ENCODE peak calls at places on chromosomes 13 and 19, in eight cellular contexts. One of them, this sample, is unnamed.

GRCh38 chr19:48741222-48741999 is 1.0 kb upstream of the RASIP1 start:
- DNase-seq in osteocyte: no peak
- DNase-seq in AG20443: peak; percentile 50
- DNase-seq in pancreas: peak; percentile 88
- DNase-seq in omental fat pad: no peak
- DNase-seq in activated naive CD8-positive, alpha-beta T cell treated with anti-CD3 and anti-CD28 coated beads, Interleukin-2, amount 50 U/mL, for 24 hours: peak; percentile 59
- DNase-seq in sciatic nerve: no peak
- DNase-seq in stimulated activated naive CD8-positive, alpha-beta T cell treated with anti-CD3 and anti-CD28 coated beads, Interleukin-15, Interleukin-2, amounts not matched to agents 100 U/mL and 50 U/mL, for 24 hours: peak; percentile 65
- DNase-seq in this sample: no peak

GRCh38 chr19:6577410-6578125 is 13.4 kb downstream of the CD70 start:
- DNase-seq in osteocyte: no peak
- DNase-seq in AG20443: no peak
- DNase-seq in pancreas: no peak
- DNase-seq in omental fat pad: no peak
- DNase-seq in activated naive CD8-positive, alpha-beta T cell treated with anti-CD3 and anti-CD28 coated beads, Interleukin-2, amount 50 U/mL, for 24 hours: no peak
- DNase-seq in sciatic nerve: no peak
- DNase-seq in stimulated activated naive CD8-positive, alpha-beta T cell treated with anti-CD3 and anti-CD28 coated beads, Interleukin-15, Interleukin-2, amounts not matched to agents 100 U/mL and 50 U/mL, for 24 hours: no peak
- DNase-seq in this sample: no peak

GRCh38 chr19:52665529-52665928 is 27.4 kb upstream of the ZNF83 start:
- DNase-seq in osteocyte: no peak
- DNase-seq in AG20443: no peak
- DNase-seq in pancreas: no peak
- DNase-seq in omental fat pad: no peak
- DNase-seq in activated naive CD8-positive, alpha-beta T cell treated with anti-CD3 and anti-CD28 coated beads, Interleukin-2, amount 50 U/mL, for 24 hours: no peak
- DNase-seq in sciatic nerve: no peak
- DNase-seq in stimulated activated naive CD8-positive, alpha-beta T cell treated with anti-CD3 and anti-CD28 coated beads, Interleukin-15, Interleukin-2, amounts not matched to agents 100 U/mL and 50 U/mL, for 24 hours: no peak
- DNase-seq in this sample: no peak

GRCh38 chr19:52687658-52688057 is 47.2 kb downstream of the ZNF611 start:
- DNase-seq in osteocyte: no peak
- DNase-seq in AG20443: no peak
- DNase-seq in pancreas: no peak
- DNase-seq in omental fat pad: no peak
- DNase-seq in activated naive CD8-positive, alpha-beta T cell treated with anti-CD3 and anti-CD28 coated beads, Interleukin-2, amount 50 U/mL, for 24 hours: no peak
- DNase-seq in sciatic nerve: no peak
- DNase-seq in stimulated activated naive CD8-positive, alpha-beta T cell treated with anti-CD3 and anti-CD28 coated beads, Interleukin-15, Interleukin-2, amounts not matched to agents 100 U/mL and 50 U/mL, for 24 hours: no peak
- DNase-seq in this sample: no peak

GRCh38 chr19:48614436-48615144 is at the start of gene FAM83E:
- DNase-seq in osteocyte: no peak
- DNase-seq in AG20443: no peak
- DNase-seq in pancreas: peak; percentile 86
- DNase-seq in omental fat pad: no peak
- DNase-seq in activated naive CD8-positive, alpha-beta T cell treated with anti-CD3 and anti-CD28 coated beads, Interleukin-2, amount 50 U/mL, for 24 hours: no peak
- DNase-seq in sciatic nerve: no peak
- DNase-seq in stimulated activated naive CD8-positive, alpha-beta T cell treated with anti-CD3 and anti-CD28 coated beads, Interleukin-15, Interleukin-2, amounts not matched to agents 100 U/mL and 50 U/mL, for 24 hours: peak; percentile 44
- DNase-seq in this sample: no peak

GRCh38 chr13:35354305-35354704 is 122.2 kb downstream of the MAB21L1 start:
- DNase-seq in osteocyte: no peak
- DNase-seq in AG20443: no peak
- DNase-seq in pancreas: no peak
- DNase-seq in omental fat pad: no peak
- DNase-seq in activated naive CD8-positive, alpha-beta T cell treated with anti-CD3 and anti-CD28 coated beads, Interleukin-2, amount 50 U/mL, for 24 hours: no peak
- DNase-seq in sciatic nerve: no peak
- DNase-seq in stimulated activated naive CD8-positive, alpha-beta T cell treated with anti-CD3 and anti-CD28 coated beads, Interleukin-15, Interleukin-2, amounts not matched to agents 100 U/mL and 50 U/mL, for 24 hours: no peak
- DNase-seq in this sample: no peak

GRCh38 chr13:47897411-47898050 is 103.5 kb downstream of the SUCLA2 start:
- DNase-seq in osteocyte: no peak
- DNase-seq in AG20443: peak; percentile 40
- DNase-seq in pancreas: no peak
- DNase-seq in omental fat pad: no peak
- DNase-seq in activated naive CD8-positive, alpha-beta T cell treated with anti-CD3 and anti-CD28 coated beads, Interleukin-2, amount 50 U/mL, for 24 hours: no peak
- DNase-seq in sciatic nerve: no peak
- DNase-seq in stimulated activated naive CD8-positive, alpha-beta T cell treated with anti-CD3 and anti-CD28 coated beads, Interleukin-15, Interleukin-2, amounts not matched to agents 100 U/mL and 50 U/mL, for 24 hours: no peak
- DNase-seq in this sample: no peak

GRCh38 chr13:24625324-24625723 is 54.9 kb upstream of the ATP12A start:
- DNase-seq in osteocyte: no peak
- DNase-seq in AG20443: no peak
- DNase-seq in pancreas: no peak
- DNase-seq in omental fat pad: no peak
- DNase-seq in activated naive CD8-positive, alpha-beta T cell treated with anti-CD3 and anti-CD28 coated beads, Interleukin-2, amount 50 U/mL, for 24 hours: no peak
- DNase-seq in sciatic nerve: no peak
- DNase-seq in stimulated activated naive CD8-positive, alpha-beta T cell treated with anti-CD3 and anti-CD28 coated beads, Interleukin-15, Interleukin-2, amounts not matched to agents 100 U/mL and 50 U/mL, for 24 hours: no peak
- DNase-seq in this sample: no peak

GRCh38 chr13:104976964-104977363 is 1558.5 kb downstream of the EFNB2 start:
- DNase-seq in osteocyte: no peak
- DNase-seq in AG20443: no peak
- DNase-seq in pancreas: no peak
- DNase-seq in omental fat pad: no peak
- DNase-seq in activated naive CD8-positive, alpha-beta T cell treated with anti-CD3 and anti-CD28 coated beads, Interleukin-2, amount 50 U/mL, for 24 hours: no peak
- DNase-seq in sciatic nerve: no peak
- DNase-seq in stimulated activated naive CD8-positive, alpha-beta T cell treated with anti-CD3 and anti-CD28 coated beads, Interleukin-15, Interleukin-2, amounts not matched to agents 100 U/mL and 50 U/mL, for 24 hours: no peak
- DNase-seq in this sample: no peak

GRCh38 chr13:68099616-68100015 is 869.5 kb upstream of the PCDH9 start:
- DNase-seq in osteocyte: no peak
- DNase-seq in AG20443: no peak
- DNase-seq in pancreas: no peak
- DNase-seq in omental fat pad: no peak
- DNase-seq in activated naive CD8-positive, alpha-beta T cell treated with anti-CD3 and anti-CD28 coated beads, Interleukin-2, amount 50 U/mL, for 24 hours: no peak
- DNase-seq in sciatic nerve: no peak
- DNase-seq in stimulated activated naive CD8-positive, alpha-beta T cell treated with anti-CD3 and anti-CD28 coated beads, Interleukin-15, Interleukin-2, amounts not matched to agents 100 U/mL and 50 U/mL, for 24 hours: no peak
- DNase-seq in this sample: no peak

GRCh38 chr13:100636004-100636403 is 38.6 kb downstream of the TMTC4 start:
- DNase-seq in osteocyte: no peak
- DNase-seq in AG20443: no peak
- DNase-seq in pancreas: no peak
- DNase-seq in omental fat pad: no peak
- DNase-seq in activated naive CD8-positive, alpha-beta T cell treated with anti-CD3 and anti-CD28 coated beads, Interleukin-2, amount 50 U/mL, for 24 hours: no peak
- DNase-seq in sciatic nerve: no peak
- DNase-seq in stimulated activated naive CD8-positive, alpha-beta T cell treated with anti-CD3 and anti-CD28 coated beads, Interleukin-15, Interleukin-2, amounts not matched to agents 100 U/mL and 50 U/mL, for 24 hours: no peak
- DNase-seq in this sample: no peak